ENCODE peak calls at places on chromosomes 16 and 17, in five cellular contexts. Q is dorsolateral prefrontal cortex; W is CD4-positive, alpha-beta T cell; R is CD4-positive, CD25-positive, alpha-beta regulatory T cell; D is left cardiac atrium. U is an unnamed sample.

GRCh38 chr17:79012563-79013134 is 3.1 kb upstream of the CANT1 start:
- DNase-seq in Q (no peak), W (no peak), D (no peak), R (no peak), U (no peak)

GRCh38 chr17:17921192-17922082 is 50.8 kb downstream of the TOM1L2 start:
- DNase-seq in Q (peak), R (no peak), W (no peak), D (no peak), U (no peak)

GRCh38 chr17:10270258-10270657 is 71.9 kb upstream of the GAS7 start:
- DNase-seq in Q (no peak), R (no peak), W (no peak), D (no peak), U (no peak)

GRCh38 chr16:56193951-56194726 is 2.9 kb downstream of the GNAO1 start:
- DNase-seq in D (peak), R (peak), W (peak), Q (peak), U (no peak)

GRCh38 chr16:67457611-67458010 is 23.3 kb downstream of the ATP6V0D1 start:
- DNase-seq in W (no peak), R (no peak), D (no peak), Q (no peak), U (no peak)

GRCh38 chr17:60421273-60422161 is 772 bp upstream of the CHCT1 start:
- DNase-seq in Q (peak), W (peak), R (peak), D (peak), U (no peak)

GRCh38 chr17:50468120-50469004 is at the start of gene CHAD:
- DNase-seq in R (no peak), W (no peak), Q (peak), D (no peak), U (no peak)

GRCh38 chr17:45818708-45819107 is 26.0 kb upstream of the SPPL2C start:
- DNase-seq in W (no peak), Q (no peak), D (no peak), R (no peak), U (no peak)

GRCh38 chr16:50069060-50069459 is 3.3 kb downstream of the HEATR3 start:
- DNase-seq in R (no peak), Q (no peak), W (no peak), D (no peak), U (no peak)

GRCh38 chr16:48323783-48324775 is 61.1 kb downstream of the SIAH1 start:
- DNase-seq in D (no peak), Q (no peak), W (no peak), R (no peak), U (no peak)

GRCh38 chr17:46179375-46179999 is 13.7 kb downstream of the KANSL1 start:
- DNase-seq in R (no peak), W (no peak), Q (no peak), D (no peak), U (no peak)

GRCh38 chr17:42038221-42038973 is 12.0 kb downstream of the C17orf113 start:
- DNase-seq in D (no peak), R (no peak), Q (no peak), W (no peak), U (no peak)

GRCh38 chr17:7842950-7843535 is 9.0 kb downstream of the KDM6B start:
- DNase-seq in W (no peak), R (no peak), Q (peak), D (peak), U (peak)

GRCh38 chr17:2814499-2815341 is 18.5 kb downstream of the RAP1GAP2 start:
- DNase-seq in W (peak), R (peak), D (peak), Q (no peak), U (no peak)

GRCh38 chr16:53822936-53823529 is 119.1 kb downstream of the FTO start:
- DNase-seq in D (no peak), Q (no peak), W (no peak), R (peak), U (no peak)